ENCODE peak calls at places on chromosome 12, in eight cellular contexts. One of them, this sample, is unnamed.

GRCh38 chr12:54680374-54680773 is 32.2 kb upstream of the DCD start:
- DNase-seq in hepatocyte: no peak
- DNase-seq in OCI-LY7: peak; percentile 43
- DNase-seq in GM23338: peak; percentile 88
- DNase-seq in MM.1S: peak; percentile 24
- DNase-seq in SK-N-SH: peak; percentile 10
- DNase-seq in neural progenitor cell: peak; percentile 51
- DNase-seq in HCT116: peak; percentile 56
- DNase-seq in this sample: peak; percentile 54

GRCh38 chr12:24746021-24746671 is 202.8 kb downstream of the BCAT1 start:
- DNase-seq in hepatocyte: no peak
- DNase-seq in OCI-LY7: no peak
- DNase-seq in GM23338: no peak
- DNase-seq in MM.1S: no peak
- DNase-seq in SK-N-SH: no peak
- DNase-seq in neural progenitor cell: no peak
- DNase-seq in HCT116: no peak
- DNase-seq in this sample: no peak

GRCh38 chr12:50660425-50660822 is 103.5 kb upstream of the ATF1 start:
- DNase-seq in hepatocyte: no peak
- DNase-seq in OCI-LY7: no peak
- DNase-seq in GM23338: no peak
- DNase-seq in MM.1S: no peak
- DNase-seq in SK-N-SH: no peak
- DNase-seq in neural progenitor cell: no peak
- DNase-seq in HCT116: no peak
- DNase-seq in this sample: no peak

GRCh38 chr12:68746572-68747180 is 700 bp downstream of the SLC35E3 start:
- DNase-seq in hepatocyte: peak; percentile 83
- DNase-seq in OCI-LY7: peak; percentile 33
- DNase-seq in GM23338: peak; percentile 49
- DNase-seq in MM.1S: peak; percentile 31
- DNase-seq in SK-N-SH: peak; percentile 68
- DNase-seq in neural progenitor cell: peak; percentile 52
- DNase-seq in HCT116: no peak
- DNase-seq in this sample: peak; percentile 68

GRCh38 chr12:55707841-55708694 is at the start of gene ITGA7:
- DNase-seq in hepatocyte: peak; percentile 80
- DNase-seq in OCI-LY7: peak; percentile 19
- DNase-seq in GM23338: peak; percentile 97
- DNase-seq in MM.1S: peak; percentile 47
- DNase-seq in SK-N-SH: peak; percentile 92
- DNase-seq in neural progenitor cell: peak; percentile 97
- DNase-seq in HCT116: no peak
- DNase-seq in this sample: peak; percentile 42

GRCh38 chr12:120332523-120332922 is 4.9 kb upstream of the PLA2G1B start:
- DNase-seq in hepatocyte: no peak
- DNase-seq in OCI-LY7: no peak
- DNase-seq in GM23338: no peak
- DNase-seq in MM.1S: no peak
- DNase-seq in SK-N-SH: no peak
- DNase-seq in neural progenitor cell: no peak
- DNase-seq in HCT116: no peak
- DNase-seq in this sample: no peak

GRCh38 chr12:27966870-27967269 is 5.7 kb downstream of the PTHLH start:
- DNase-seq in hepatocyte: peak; percentile 9
- DNase-seq in OCI-LY7: no peak
- DNase-seq in GM23338: no peak
- DNase-seq in MM.1S: no peak
- DNase-seq in SK-N-SH: no peak
- DNase-seq in neural progenitor cell: no peak
- DNase-seq in HCT116: peak; percentile 82
- DNase-seq in this sample: peak; percentile 100

GRCh38 chr12:109264095-109264942 is 44.8 kb downstream of the FOXN4 start:
- DNase-seq in hepatocyte: peak; percentile 88
- DNase-seq in OCI-LY7: peak; percentile 78
- DNase-seq in GM23338: peak; percentile 95
- DNase-seq in MM.1S: peak; percentile 73
- DNase-seq in SK-N-SH: peak; percentile 90
- DNase-seq in neural progenitor cell: peak; percentile 92
- DNase-seq in HCT116: peak; percentile 77
- DNase-seq in this sample: peak; percentile 87

GRCh38 chr12:127284870-127285431 is 982.0 kb upstream of the TMEM132C start:
- DNase-seq in hepatocyte: no peak
- DNase-seq in OCI-LY7: no peak
- DNase-seq in GM23338: no peak
- DNase-seq in MM.1S: no peak
- DNase-seq in SK-N-SH: no peak
- DNase-seq in neural progenitor cell: no peak
- DNase-seq in HCT116: no peak
- DNase-seq in this sample: peak; percentile 91

GRCh38 chr12:130097798-130098255 is 64.4 kb upstream of the FZD10 start:
- DNase-seq in hepatocyte: peak; percentile 42
- DNase-seq in OCI-LY7: no peak
- DNase-seq in GM23338: no peak
- DNase-seq in MM.1S: no peak
- DNase-seq in SK-N-SH: no peak
- DNase-seq in neural progenitor cell: no peak
- DNase-seq in HCT116: no peak
- DNase-seq in this sample: peak; percentile 13
- TF ChIP-seq EZH2phosphoT487 in hepatocyte: no peak
- TF ChIP-seq EZH2phosphoT487 in OCI-LY7: no peak
- TF ChIP-seq EZH2phosphoT487 in GM23338: no peak
- TF ChIP-seq EZH2phosphoT487 in MM.1S: no peak
- TF ChIP-seq EZH2phosphoT487 in SK-N-SH: no peak
- TF ChIP-seq EZH2phosphoT487 in neural progenitor cell: no peak
- TF ChIP-seq EZH2phosphoT487 in HCT116: no peak
- TF ChIP-seq EZH2phosphoT487 in this sample: no peak

GRCh38 chr12:48815281-48816110 is 2.8 kb upstream of the CACNB3 start:
- DNase-seq in hepatocyte: peak; percentile 92
- DNase-seq in OCI-LY7: peak; percentile 53
- DNase-seq in GM23338: peak; percentile 90
- DNase-seq in MM.1S: peak; percentile 17
- DNase-seq in SK-N-SH: peak; percentile 89
- DNase-seq in neural progenitor cell: peak; percentile 89
- DNase-seq in HCT116: peak; percentile 49
- DNase-seq in this sample: peak; percentile 81

GRCh38 chr12:48812389-48812788 is 5.9 kb upstream of the CACNB3 start:
- DNase-seq in hepatocyte: no peak
- DNase-seq in OCI-LY7: no peak
- DNase-seq in GM23338: no peak
- DNase-seq in MM.1S: no peak
- DNase-seq in SK-N-SH: no peak
- DNase-seq in neural progenitor cell: no peak
- DNase-seq in HCT116: no peak
- DNase-seq in this sample: no peak

GRCh38 chr12:48811454-48812090 is 6.7 kb upstream of the CACNB3 start:
- DNase-seq in hepatocyte: no peak
- DNase-seq in OCI-LY7: no peak
- DNase-seq in GM23338: no peak
- DNase-seq in MM.1S: no peak
- DNase-seq in SK-N-SH: no peak
- DNase-seq in neural progenitor cell: no peak
- DNase-seq in HCT116: no peak
- DNase-seq in this sample: no peak

GRCh38 chr12:48814313-48815280 is 3.7 kb upstream of the CACNB3 start:
- DNase-seq in hepatocyte: peak; percentile 94
- DNase-seq in OCI-LY7: peak; percentile 90
- DNase-seq in GM23338: peak; percentile 83
- DNase-seq in MM.1S: peak; percentile 87
- DNase-seq in SK-N-SH: peak; percentile 96
- DNase-seq in neural progenitor cell: peak; percentile 90
- DNase-seq in HCT116: peak; percentile 39
- DNase-seq in this sample: peak; percentile 82

DNA sequence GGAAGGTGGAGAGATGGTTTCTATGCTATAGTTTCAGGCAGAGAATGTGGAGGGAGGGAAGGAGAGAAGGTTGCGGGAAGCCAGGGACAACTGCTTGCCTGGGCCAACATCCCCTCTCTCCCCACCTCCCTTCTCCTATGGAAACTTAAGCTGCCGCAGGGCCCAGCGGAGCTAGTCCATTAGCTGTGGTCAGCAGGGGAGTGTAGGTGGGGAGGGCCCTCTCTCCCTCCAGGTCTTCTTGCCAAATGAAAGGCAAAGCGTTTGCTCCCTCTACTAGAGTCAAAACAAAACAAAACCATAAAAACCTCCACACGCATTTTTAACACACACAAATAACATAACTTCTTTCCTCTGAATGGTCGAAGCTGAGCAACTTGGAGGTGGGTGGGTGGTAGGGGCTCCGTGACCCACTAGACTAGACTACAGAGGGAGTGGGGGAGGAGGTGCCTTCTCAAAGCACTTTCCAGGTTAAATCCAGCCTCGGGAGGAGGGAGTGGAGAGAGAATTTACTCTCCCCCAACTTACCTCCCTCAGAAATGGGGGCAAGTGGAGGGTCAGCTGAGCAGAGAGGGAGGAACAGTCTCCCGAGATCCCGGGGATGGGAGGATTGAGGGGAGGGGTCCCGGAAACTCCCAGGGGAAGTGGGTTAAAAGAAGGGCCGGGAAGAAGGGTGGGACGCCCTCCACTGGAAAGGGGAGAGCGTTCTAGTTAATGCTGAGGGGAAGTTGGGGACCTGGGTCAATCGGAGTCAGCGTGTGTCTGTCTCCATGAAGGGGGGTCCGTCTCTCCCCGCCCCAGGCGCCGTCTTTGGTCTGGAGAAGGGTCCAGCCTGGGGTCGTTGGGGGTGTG is 4.6 kb upstream of the CACNB3 start:
- DNase-seq in hepatocyte: peak; percentile 44
- DNase-seq in OCI-LY7: no peak
- DNase-seq in GM23338: peak; percentile 89
- DNase-seq in MM.1S: no peak
- DNase-seq in SK-N-SH: no peak
- DNase-seq in neural progenitor cell: peak; percentile 70
- DNase-seq in HCT116: no peak
- DNase-seq in this sample: no peak
- TF ChIP-seq CTCF in hepatocyte: no peak
- TF ChIP-seq CTCF in OCI-LY7: no peak
- TF ChIP-seq CTCF in GM23338: no peak
- TF ChIP-seq CTCF in MM.1S: no peak
- TF ChIP-seq CTCF in SK-N-SH: no peak
- TF ChIP-seq CTCF in neural progenitor cell: peak; percentile 9
- TF ChIP-seq CTCF in HCT116: no peak
- TF ChIP-seq CTCF in this sample: no peak

DNA sequence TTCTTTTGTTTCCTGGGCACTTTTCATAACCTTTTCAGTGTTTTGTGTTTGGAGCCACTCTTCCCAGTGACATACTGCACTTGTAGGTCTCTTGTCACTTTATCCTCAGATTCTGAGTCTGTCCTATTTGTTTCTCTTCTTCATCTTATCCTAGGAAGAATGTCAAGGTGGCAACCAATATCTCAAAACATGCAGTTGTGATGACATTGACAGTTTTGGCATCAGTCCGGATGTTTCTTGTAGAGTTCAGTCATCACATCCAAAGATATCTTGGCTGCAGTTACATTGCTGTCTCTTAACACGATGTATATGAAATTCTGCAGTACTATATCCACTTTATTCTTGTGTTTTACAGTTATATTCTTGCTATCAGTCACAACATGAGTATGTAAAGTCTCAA is 6.4 kb downstream of the ADIPOR2 start:
- DNase-seq in hepatocyte: no peak
- DNase-seq in OCI-LY7: no peak
- DNase-seq in GM23338: no peak
- DNase-seq in MM.1S: no peak
- DNase-seq in SK-N-SH: no peak
- DNase-seq in neural progenitor cell: no peak
- DNase-seq in HCT116: no peak
- DNase-seq in this sample: no peak
- H4K20me1 ChIP-seq in hepatocyte: peaks cover 81% of the 10 kb centered on the region
- H4K20me1 ChIP-seq in OCI-LY7: peaks cover 12% of the 10 kb centered on the region
- H4K20me1 ChIP-seq in GM23338: peaks cover 41% of the 10 kb centered on the region
- H4K20me1 ChIP-seq in MM.1S: peaks cover 7% of the 10 kb centered on the region
- H4K20me1 ChIP-seq in SK-N-SH: peaks cover 31% of the 10 kb centered on the region
- H4K20me1 ChIP-seq in neural progenitor cell: peaks cover 70% of the 10 kb centered on the region
- H4K20me1 ChIP-seq in HCT116: peaks cover 24% of the 10 kb centered on the region
- H4K20me1 ChIP-seq in this sample: peaks cover 46% of the 10 kb centered on the region

DNA sequence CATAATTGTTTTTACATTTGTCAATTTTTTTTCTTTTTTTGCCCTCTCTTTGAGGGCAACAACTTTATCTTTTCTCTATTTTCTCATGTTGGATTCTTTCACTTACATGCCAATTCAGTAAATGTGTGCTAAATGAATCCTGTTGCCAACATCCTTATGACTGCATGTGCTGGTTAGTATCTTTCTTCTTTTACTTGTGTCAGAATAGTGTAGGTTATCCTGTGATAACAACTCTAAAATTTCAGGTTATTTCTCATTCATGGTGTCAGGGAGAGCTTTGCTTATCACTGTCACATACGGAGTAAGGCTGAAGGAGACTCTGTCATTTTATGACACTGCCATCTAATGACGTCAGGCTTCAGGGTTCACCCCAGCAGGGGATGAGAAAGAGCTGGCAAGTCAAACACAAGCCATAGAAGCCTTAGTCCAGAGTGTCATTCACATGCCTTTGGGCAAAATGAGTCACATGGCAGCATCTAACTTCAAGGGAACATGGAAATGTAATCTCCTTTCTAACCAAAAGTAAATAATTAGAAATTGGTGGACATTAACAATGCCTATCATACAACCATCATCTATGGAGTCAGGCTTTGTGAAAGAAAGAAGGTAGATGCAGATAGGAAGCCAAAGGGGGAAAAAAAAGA is 242.5 kb upstream of the ATP2B1 start:
- DNase-seq in hepatocyte: peak; percentile 78
- DNase-seq in OCI-LY7: no peak
- DNase-seq in GM23338: no peak
- DNase-seq in MM.1S: no peak
- DNase-seq in SK-N-SH: no peak
- DNase-seq in neural progenitor cell: no peak
- DNase-seq in HCT116: no peak
- DNase-seq in this sample: peak; percentile 97
- TF ChIP-seq EZH2phosphoT487 in hepatocyte: no peak
- TF ChIP-seq EZH2phosphoT487 in OCI-LY7: no peak
- TF ChIP-seq EZH2phosphoT487 in GM23338: no peak
- TF ChIP-seq EZH2phosphoT487 in MM.1S: no peak
- TF ChIP-seq EZH2phosphoT487 in SK-N-SH: no peak
- TF ChIP-seq EZH2phosphoT487 in neural progenitor cell: no peak
- TF ChIP-seq EZH2phosphoT487 in HCT116: no peak
- TF ChIP-seq EZH2phosphoT487 in this sample: no peak

This sample was measured in PC-3.